ENCODE peak calls at places on chromosomes 2 and 18, in four cellular contexts. R, E, B and L are unnamed samples.

GRCh38 chr18:9925369-9925768 is 11.6 kb downstream of the VAPA start:
- DNase-seq in R (no peak), E (no peak), B (no peak), L (no peak)

GRCh38 chr2:96188821-96189526 is 19.7 kb downstream of the STARD7 start:
- DNase-seq in R (no peak), E (no peak), B (no peak), L (no peak)

GRCh38 chr18:80223581-80224148 is 23.6 kb downstream of the PARD6G start:
- DNase-seq in R (no peak), E (no peak), B (no peak), L (no peak)

GRCh38 chr2:50066858-50067257 is 912.5 kb upstream of the FSHR start:
- DNase-seq in R (peak; percentile 3), E (no peak), B (no peak), L (peak; percentile 42)

GRCh38 chr2:27275211-27276150 is at the start of gene DNAJC5G:
- DNase-seq in R (no peak), E (no peak), B (no peak), L (no peak)

GRCh38 chr2:9753665-9754531 is 89.4 kb upstream of the TAF1B start:
- DNase-seq in R (peak; percentile 77), E (no peak), B (no peak), L (no peak)

GRCh38 chr2:37711308-37711731 is 39.9 kb upstream of the CDC42EP3 start:
- DNase-seq in R (peak; percentile 56), E (peak; percentile 75), B (peak; percentile 95), L (peak; percentile 99)

GRCh38 chr2:207122914-207123744 is 42.6 kb downstream of the KLF7 start:
- DNase-seq in R (peak; percentile 30), E (no peak), B (peak; percentile 64), L (no peak)

GRCh38 chr2:196487426-196487825 is 152.1 kb upstream of the CCDC150 start:
- DNase-seq in R (no peak), E (no peak), B (no peak), L (no peak)

GRCh38 chr2:17815466-17816184 is 635 bp upstream of the MSGN1 start:
- DNase-seq in R (peak; percentile 75), E (no peak), B (no peak), L (no peak)

GRCh38 chr18:24126155-24126947 is 12.5 kb upstream of the CABYR start:
- DNase-seq in R (no peak), E (no peak), B (no peak), L (no peak)